ENCODE peak calls at places on chromosomes 1 and 21, in nine cellular contexts. One of them, this sample, is unnamed.

GRCh38 chr1:224734261-224734935 is 118.3 kb downstream of the CNIH3 start:
- DNase-seq in endothelial cell of umbilical vein: no peak
- DNase-seq in foreskin keratinocyte: no peak
- DNase-seq in prostate gland: no peak
- DNase-seq in CD8-positive, alpha-beta T cell: no peak
- DNase-seq in A673: no peak
- DNase-seq in AG04450: no peak
- DNase-seq in heart right ventricle: no peak
- DNase-seq in RWPE1: no peak
- DNase-seq in this sample: no peak

GRCh38 chr1:150528997-150529396 is 13.4 kb downstream of the FALEC start:
- DNase-seq in CD8-positive, alpha-beta T cell: no peak
- DNase-seq in AG04450: peak
- DNase-seq in heart right ventricle: no peak
- DNase-seq in A673: no peak
- DNase-seq in foreskin keratinocyte: peak
- DNase-seq in endothelial cell of umbilical vein: no peak
- DNase-seq in prostate gland: no peak
- DNase-seq in RWPE1: no peak
- DNase-seq in this sample: no peak

GRCh38 chr1:207004931-207005830 is 27.4 kb downstream of the C1orf116 start:
- DNase-seq in A673: peak
- DNase-seq in CD8-positive, alpha-beta T cell: no peak
- DNase-seq in AG04450: peak
- DNase-seq in foreskin keratinocyte: peak
- DNase-seq in endothelial cell of umbilical vein: peak
- DNase-seq in prostate gland: no peak
- DNase-seq in heart right ventricle: no peak
- DNase-seq in RWPE1: peak
- DNase-seq in this sample: no peak

GRCh38 chr1:6267686-6268281 is 6.9 kb upstream of the GPR153 start:
- DNase-seq in endothelial cell of umbilical vein: no peak
- DNase-seq in prostate gland: no peak
- DNase-seq in foreskin keratinocyte: peak
- DNase-seq in A673: no peak
- DNase-seq in CD8-positive, alpha-beta T cell: no peak
- DNase-seq in RWPE1: peak
- DNase-seq in AG04450: no peak
- DNase-seq in heart right ventricle: no peak
- DNase-seq in this sample: no peak

GRCh38 chr1:2236695-2237677 is 8.9 kb downstream of the SKI start:
- DNase-seq in heart right ventricle: no peak
- DNase-seq in RWPE1: no peak
- DNase-seq in prostate gland: no peak
- DNase-seq in endothelial cell of umbilical vein: no peak
- DNase-seq in A673: no peak
- DNase-seq in foreskin keratinocyte: no peak
- DNase-seq in CD8-positive, alpha-beta T cell: no peak
- DNase-seq in AG04450: no peak
- DNase-seq in this sample: no peak

GRCh38 chr1:154759196-154759595 is 110.9 kb downstream of the KCNN3 start:
- DNase-seq in endothelial cell of umbilical vein: no peak
- DNase-seq in CD8-positive, alpha-beta T cell: no peak
- DNase-seq in heart right ventricle: no peak
- DNase-seq in AG04450: no peak
- DNase-seq in RWPE1: no peak
- DNase-seq in prostate gland: no peak
- DNase-seq in foreskin keratinocyte: no peak
- DNase-seq in A673: no peak
- DNase-seq in this sample: no peak

GRCh38 chr1:240094043-240094722 is 2.5 kb downstream of the FMN2 start:
- DNase-seq in AG04450: no peak
- DNase-seq in CD8-positive, alpha-beta T cell: no peak
- DNase-seq in endothelial cell of umbilical vein: no peak
- DNase-seq in RWPE1: no peak
- DNase-seq in prostate gland: no peak
- DNase-seq in foreskin keratinocyte: no peak
- DNase-seq in heart right ventricle: no peak
- DNase-seq in A673: no peak
- DNase-seq in this sample: no peak

GRCh38 chr1:66300986-66301451 is 232.9 kb upstream of the SGIP1 start:
- DNase-seq in prostate gland: no peak
- DNase-seq in CD8-positive, alpha-beta T cell: no peak
- DNase-seq in RWPE1: peak
- DNase-seq in heart right ventricle: no peak
- DNase-seq in AG04450: no peak
- DNase-seq in endothelial cell of umbilical vein: peak
- DNase-seq in foreskin keratinocyte: no peak
- DNase-seq in A673: no peak
- DNase-seq in this sample: no peak

GRCh38 chr1:102434421-102434820 is 437.7 kb upstream of the OLFM3 start:
- DNase-seq in RWPE1: no peak
- DNase-seq in CD8-positive, alpha-beta T cell: no peak
- DNase-seq in heart right ventricle: no peak
- DNase-seq in A673: peak
- DNase-seq in prostate gland: no peak
- DNase-seq in foreskin keratinocyte: no peak
- DNase-seq in AG04450: no peak
- DNase-seq in endothelial cell of umbilical vein: peak
- DNase-seq in this sample: no peak

GRCh38 chr1:1434812-1435093 is 737 bp upstream of the VWA1 start:
- DNase-seq in prostate gland: no peak
- DNase-seq in heart right ventricle: no peak
- DNase-seq in endothelial cell of umbilical vein: no peak
- DNase-seq in AG04450: no peak
- DNase-seq in foreskin keratinocyte: no peak
- DNase-seq in RWPE1: no peak
- DNase-seq in CD8-positive, alpha-beta T cell: no peak
- DNase-seq in A673: no peak
- DNase-seq in this sample: no peak

GRCh38 chr1:235741294-235741693 is 91.7 kb upstream of the GNG4 start:
- DNase-seq in A673: no peak
- DNase-seq in AG04450: peak
- DNase-seq in prostate gland: no peak
- DNase-seq in RWPE1: peak
- DNase-seq in heart right ventricle: no peak
- DNase-seq in foreskin keratinocyte: peak
- DNase-seq in endothelial cell of umbilical vein: no peak
- DNase-seq in CD8-positive, alpha-beta T cell: no peak
- DNase-seq in this sample: no peak

GRCh38 chr1:39238476-39238875 is 34.0 kb downstream of the MACF1 start:
- DNase-seq in RWPE1: no peak
- DNase-seq in CD8-positive, alpha-beta T cell: no peak
- DNase-seq in AG04450: peak
- DNase-seq in endothelial cell of umbilical vein: peak
- DNase-seq in heart right ventricle: no peak
- DNase-seq in prostate gland: no peak
- DNase-seq in foreskin keratinocyte: peak
- DNase-seq in A673: peak
- DNase-seq in this sample: no peak

GRCh38 chr1:224051086-224051406 is 62.9 kb upstream of the FBXO28 start:
- DNase-seq in heart right ventricle: no peak
- DNase-seq in RWPE1: no peak
- DNase-seq in prostate gland: no peak
- DNase-seq in AG04450: no peak
- DNase-seq in CD8-positive, alpha-beta T cell: no peak
- DNase-seq in endothelial cell of umbilical vein: no peak
- DNase-seq in A673: no peak
- DNase-seq in foreskin keratinocyte: no peak
- DNase-seq in this sample: no peak

GRCh38 chr1:242025681-242026080 is 26.8 kb upstream of the MAP1LC3C start:
- DNase-seq in A673: no peak
- DNase-seq in endothelial cell of umbilical vein: no peak
- DNase-seq in RWPE1: no peak
- DNase-seq in heart right ventricle: no peak
- DNase-seq in foreskin keratinocyte: no peak
- DNase-seq in AG04450: no peak
- DNase-seq in prostate gland: no peak
- DNase-seq in CD8-positive, alpha-beta T cell: no peak
- DNase-seq in this sample: no peak

GRCh38 chr1:190104959-190105358 is 372.7 kb downstream of the BRINP3 start:
- DNase-seq in RWPE1: no peak
- DNase-seq in foreskin keratinocyte: no peak
- DNase-seq in endothelial cell of umbilical vein: no peak
- DNase-seq in prostate gland: no peak
- DNase-seq in A673: no peak
- DNase-seq in AG04450: no peak
- DNase-seq in CD8-positive, alpha-beta T cell: no peak
- DNase-seq in heart right ventricle: no peak
- DNase-seq in this sample: no peak

GRCh38 chr1:209926045-209926444 is 12.0 kb upstream of the SYT14 start:
- DNase-seq in AG04450: peak
- DNase-seq in heart right ventricle: no peak
- DNase-seq in CD8-positive, alpha-beta T cell: no peak
- DNase-seq in endothelial cell of umbilical vein: peak
- DNase-seq in A673: peak
- DNase-seq in foreskin keratinocyte: peak
- DNase-seq in prostate gland: no peak
- DNase-seq in RWPE1: peak
- DNase-seq in this sample: no peak

GRCh38 chr1:167094690-167095089 is 815 bp downstream of the STYXL2 start:
- DNase-seq in AG04450: no peak
- DNase-seq in endothelial cell of umbilical vein: no peak
- DNase-seq in CD8-positive, alpha-beta T cell: no peak
- DNase-seq in heart right ventricle: no peak
- DNase-seq in foreskin keratinocyte: no peak
- DNase-seq in RWPE1: no peak
- DNase-seq in prostate gland: no peak
- DNase-seq in A673: no peak
- DNase-seq in this sample: peak

GRCh38 chr1:34262921-34263320 is 86.2 kb downstream of the C1orf94 start:
- DNase-seq in CD8-positive, alpha-beta T cell: no peak
- DNase-seq in A673: no peak
- DNase-seq in endothelial cell of umbilical vein: no peak
- DNase-seq in foreskin keratinocyte: no peak
- DNase-seq in AG04450: no peak
- DNase-seq in RWPE1: no peak
- DNase-seq in prostate gland: no peak
- DNase-seq in heart right ventricle: no peak
- DNase-seq in this sample: no peak

GRCh38 chr21:16046625-16047340 is 317.0 kb downstream of the USP25 start:
- DNase-seq in AG04450: no peak
- DNase-seq in endothelial cell of umbilical vein: no peak
- DNase-seq in A673: no peak
- DNase-seq in foreskin keratinocyte: peak
- DNase-seq in prostate gland: no peak
- DNase-seq in RWPE1: peak
- DNase-seq in CD8-positive, alpha-beta T cell: no peak
- DNase-seq in heart right ventricle: no peak
- DNase-seq in this sample: no peak

GRCh38 chr1:55650449-55650848 is 435.3 kb upstream of the USP24 start:
- DNase-seq in CD8-positive, alpha-beta T cell: no peak
- DNase-seq in heart right ventricle: no peak
- DNase-seq in foreskin keratinocyte: no peak
- DNase-seq in prostate gland: no peak
- DNase-seq in RWPE1: no peak
- DNase-seq in A673: no peak
- DNase-seq in AG04450: no peak
- DNase-seq in endothelial cell of umbilical vein: no peak
- DNase-seq in this sample: no peak

GRCh38 chr21:34745557-34746255 is 76.9 kb downstream of the CLIC6 start:
- DNase-seq in endothelial cell of umbilical vein: peak
- DNase-seq in A673: peak
- DNase-seq in CD8-positive, alpha-beta T cell: peak
- DNase-seq in AG04450: peak
- DNase-seq in foreskin keratinocyte: peak
- DNase-seq in heart right ventricle: peak
- DNase-seq in RWPE1: peak
- DNase-seq in prostate gland: peak
- DNase-seq in this sample: no peak

GRCh38 chr1:60394436-60394835 is 320.9 kb upstream of the C1orf87 start:
- DNase-seq in RWPE1: no peak
- DNase-seq in A673: no peak
- DNase-seq in prostate gland: no peak
- DNase-seq in AG04450: no peak
- DNase-seq in foreskin keratinocyte: no peak
- DNase-seq in heart right ventricle: no peak
- DNase-seq in endothelial cell of umbilical vein: no peak
- DNase-seq in CD8-positive, alpha-beta T cell: no peak
- DNase-seq in this sample: no peak

GRCh38 chr1:81848880-81849500 is 48.3 kb downstream of the ADGRL2 start:
- DNase-seq in RWPE1: no peak
- DNase-seq in endothelial cell of umbilical vein: no peak
- DNase-seq in A673: no peak
- DNase-seq in prostate gland: no peak
- DNase-seq in AG04450: no peak
- DNase-seq in CD8-positive, alpha-beta T cell: no peak
- DNase-seq in heart right ventricle: no peak
- DNase-seq in foreskin keratinocyte: no peak
- DNase-seq in this sample: no peak

GRCh38 chr1:30777906-30778155 is 20.3 kb upstream of the LAPTM5 start:
- DNase-seq in heart right ventricle: no peak
- DNase-seq in CD8-positive, alpha-beta T cell: no peak
- DNase-seq in RWPE1: no peak
- DNase-seq in endothelial cell of umbilical vein: no peak
- DNase-seq in A673: no peak
- DNase-seq in foreskin keratinocyte: no peak
- DNase-seq in prostate gland: no peak
- DNase-seq in AG04450: no peak
- DNase-seq in this sample: no peak
- TF ChIP-seq CTCF in heart right ventricle: peak
- TF ChIP-seq CTCF in CD8-positive, alpha-beta T cell: no peak
- TF ChIP-seq CTCF in RWPE1: no peak
- TF ChIP-seq CTCF in endothelial cell of umbilical vein: peak
- TF ChIP-seq CTCF in A673: peak
- TF ChIP-seq CTCF in foreskin keratinocyte: peak
- TF ChIP-seq CTCF in prostate gland: no peak
- TF ChIP-seq CTCF in AG04450: peak
- TF ChIP-seq CTCF in this sample: no peak

GRCh38 chr1:192768463-192768862 is 40.4 kb upstream of the RGS2 start:
- DNase-seq in AG04450: no peak
- DNase-seq in A673: no peak
- DNase-seq in endothelial cell of umbilical vein: no peak
- DNase-seq in CD8-positive, alpha-beta T cell: no peak
- DNase-seq in RWPE1: no peak
- DNase-seq in foreskin keratinocyte: no peak
- DNase-seq in heart right ventricle: no peak
- DNase-seq in prostate gland: no peak
- DNase-seq in this sample: no peak
- H3K27ac ChIP-seq in AG04450: no peak
- H3K27ac ChIP-seq in A673: no peak
- H3K27ac ChIP-seq in endothelial cell of umbilical vein: no peak
- H3K27ac ChIP-seq in CD8-positive, alpha-beta T cell: no peak
- H3K27ac ChIP-seq in RWPE1: no peak
- H3K27ac ChIP-seq in foreskin keratinocyte: no peak
- H3K27ac ChIP-seq in heart right ventricle: no peak
- H3K27ac ChIP-seq in prostate gland: no peak
- H3K27ac ChIP-seq in this sample: no peak

GRCh38 chr1:211279340-211279739 is 20.2 kb downstream of the RCOR3 start:
- DNase-seq in AG04450: no peak
- DNase-seq in prostate gland: no peak
- DNase-seq in CD8-positive, alpha-beta T cell: no peak
- DNase-seq in foreskin keratinocyte: no peak
- DNase-seq in endothelial cell of umbilical vein: no peak
- DNase-seq in A673: no peak
- DNase-seq in heart right ventricle: no peak
- DNase-seq in RWPE1: no peak
- DNase-seq in this sample: no peak
- TF ChIP-seq CTCF in AG04450: no peak
- TF ChIP-seq CTCF in prostate gland: no peak
- TF ChIP-seq CTCF in CD8-positive, alpha-beta T cell: no peak
- TF ChIP-seq CTCF in foreskin keratinocyte: no peak
- TF ChIP-seq CTCF in endothelial cell of umbilical vein: no peak
- TF ChIP-seq CTCF in A673: no peak
- TF ChIP-seq CTCF in heart right ventricle: no peak
- TF ChIP-seq CTCF in RWPE1: no peak
- TF ChIP-seq CTCF in this sample: no peak

GRCh38 chr1:93900723-93901504 is 8.3 kb downstream of the GCLM start:
- DNase-seq in heart right ventricle: no peak
- DNase-seq in foreskin keratinocyte: no peak
- DNase-seq in endothelial cell of umbilical vein: no peak
- DNase-seq in CD8-positive, alpha-beta T cell: no peak
- DNase-seq in AG04450: no peak
- DNase-seq in RWPE1: no peak
- DNase-seq in A673: no peak
- DNase-seq in prostate gland: no peak
- DNase-seq in this sample: no peak
- H3K27ac ChIP-seq in heart right ventricle: no peak
- H3K27ac ChIP-seq in foreskin keratinocyte: no peak
- H3K27ac ChIP-seq in endothelial cell of umbilical vein: no peak
- H3K27ac ChIP-seq in CD8-positive, alpha-beta T cell: no peak
- H3K27ac ChIP-seq in AG04450: no peak
- H3K27ac ChIP-seq in RWPE1: no peak
- H3K27ac ChIP-seq in A673: no peak
- H3K27ac ChIP-seq in prostate gland: no peak
- H3K27ac ChIP-seq in this sample: no peak